ENCODE peak calls at places on chromosomes 5 and 9, in four cellular contexts. L, J, O and R are unnamed samples.

GRCh38 chr5:126450895-126451294 is 27.7 kb downstream of the GRAMD2B start:
- DNase-seq in O (no peak), J (no peak), L (no peak), R (no peak)

GRCh38 chr9:70055867-70056266 is 12.2 kb downstream of the MAMDC2 start:
- DNase-seq in J (no peak), L (no peak), O (no peak), R (no peak)

GRCh38 chr5:40694433-40694832 is 14.7 kb downstream of the PTGER4 start:
- DNase-seq in L (no peak), J (no peak), O (no peak), R (no peak)

GRCh38 chr5:92962752-92963151 is 618.3 kb downstream of the NR2F1-AS1 start:
- DNase-seq in J (no peak), O (no peak), L (peak), R (no peak)

GRCh38 chr5:28110756-28111155 is 1072.4 kb upstream of the CDH9 start:
- DNase-seq in J (no peak), O (no peak), L (no peak), R (no peak)

GRCh38 chr5:166772770-166773169 is 1518.7 kb upstream of the WWC1 start:
- DNase-seq in J (no peak), O (no peak), L (no peak), R (no peak)

GRCh38 chr9:36877239-36877638 is 156.8 kb downstream of the PAX5 start:
- DNase-seq in O (no peak), J (no peak), L (no peak), R (no peak)

GRCh38 chr5:151467576-151467975 is 20.2 kb downstream of the SLC36A1 start:
- DNase-seq in O (no peak), L (no peak), J (no peak), R (no peak)

GRCh38 chr5:169009171-169009570 is 291.8 kb downstream of the SLIT3 start:
- DNase-seq in O (no peak), J (no peak), L (no peak), R (no peak)

GRCh38 chr5:36450229-36451024 is 148.7 kb upstream of the RANBP3L start:
- DNase-seq in O (no peak), L (no peak), J (no peak), R (no peak)

GRCh38 chr9:81522721-81523551 is 166.4 kb downstream of the TLE1 start:
- DNase-seq in J (no peak), L (peak), O (no peak), R (no peak)

GRCh38 chr5:7495133-7495521 is 99.2 kb downstream of the ADCY2 start:
- DNase-seq in J (no peak), O (no peak), L (no peak), R (no peak)

GRCh38 chr5:151189151-151189550 is 31.6 kb upstream of the ANXA6 start:
- DNase-seq in O (no peak), J (no peak), L (no peak), R (no peak)

GRCh38 chr5:138706655-138707480 is 46.4 kb upstream of the CTNNA1 start:
- DNase-seq in L (no peak), J (no peak), O (no peak), R (peak)

GRCh38 chr5:150515446-150515845 is 7.5 kb downstream of the NDST1 start:
- DNase-seq in L (no peak), J (no peak), O (peak), R (peak)

GRCh38 chr5:10702911-10703491 is 58.0 kb downstream of the DAP start:
- DNase-seq in O (no peak), L (no peak), J (no peak), R (no peak)

GRCh38 chr9:99019523-99020331 is 76.0 kb downstream of the COL15A1 start:
- DNase-seq in O (no peak), L (no peak), J (no peak), R (peak)

GRCh38 chr5:42767491-42768105 is 11.0 kb downstream of the CCDC152 start:
- DNase-seq in L (peak), J (no peak), O (no peak), R (no peak)

GRCh38 chr5:103066346-103066745 is 53.6 kb downstream of the GIN1 start:
- DNase-seq in O (no peak), J (peak), L (no peak), R (no peak)

GRCh38 chr9:36194326-36195000 is 3.7 kb downstream of the CLTA start:
- DNase-seq in L (no peak), O (no peak), J (no peak), R (no peak)

GRCh38 chr5:540215-541147 is 16.2 kb upstream of the SLC9A3 start:
- DNase-seq in L (no peak), O (peak), J (no peak), R (no peak)

GRCh38 chr5:44183753-44184152 is 205.5 kb downstream of the FGF10 start:
- DNase-seq in J (no peak), O (no peak), L (no peak), R (no peak)

GRCh38 chr5:150544606-150545219 is 36.8 kb downstream of the NDST1 start:
- DNase-seq in O (peak), L (peak), J (peak), R (peak)

GRCh38 chr5:136192526-136193395 is at the start of gene SMIM32:
- DNase-seq in L (peak), J (no peak), O (peak), R (peak)

GRCh38 chr5:125326114-125326513 is 579.7 kb upstream of the ZNF608 start:
- DNase-seq in J (no peak), L (peak), O (peak), R (no peak)

GRCh38 chr5:180142008-180142803 is 66.8 kb downstream of the RASGEF1C start:
- DNase-seq in O (no peak), L (peak), J (no peak), R (peak)